ENCODE peak calls at places on chromosomes 12 and 14, in ten cellular contexts. M is MV-4-11; T is omental fat pad; J is HEK293T; E is mesothelial cell of epicardium; N is fibroblast of the aortic adventitia; I is stimulated activated naive CD4-positive, alpha-beta T cell; D is stimulated activated CD4-positive, alpha-beta T cell treated with anti-CD3 and anti-CD28 coated beads, Interleukin-1b, Interleukin-23, amount 100 ng/mL, for 24 hours; P is erythroblast; R is nephron progenitor cell. L is an unnamed sample.

GRCh38 chr14:104433401-104434213 is 146.0 kb upstream of the C14orf180 start:
- DNase-seq in M (no peak), T (peak), J (no peak), E (no peak), N (no peak), I (no peak), D (no peak), P (no peak), R (no peak), L (no peak)

GRCh38 chr12:90287585-90287984 is 578.9 kb upstream of the ATP2B1 start:
- DNase-seq in M (peak), T (no peak), J (no peak), E (no peak), N (no peak), I (no peak), D (no peak), P (no peak), R (no peak), L (no peak)

GRCh38 chr12:49538740-49539403 is at the start of gene KCNH3:
- DNase-seq in M (peak), T (no peak), J (peak), E (peak), N (peak), I (peak), D (peak), P (peak), R (peak), L (peak)

GRCh38 chr12:31687101-31687527 is 27.6 kb downstream of the ETFBKMT start:
- DNase-seq in M (peak), T (no peak), J (no peak), E (no peak), N (no peak), I (no peak), D (no peak), P (no peak), R (no peak), L (no peak)

GRCh38 chr14:64510825-64511679 is 6.5 kb downstream of the ZBTB1 start:
- DNase-seq in M (peak), T (peak), J (peak), E (peak), N (peak), I (peak), D (peak), P (peak), R (peak), L (peak)

GRCh38 chr14:67663633-67664032 is 10.8 kb downstream of the VTI1B start:
- DNase-seq in M (peak), T (no peak), J (no peak), E (no peak), N (no peak), I (no peak), D (no peak), P (no peak), R (no peak), L (no peak)

GRCh38 chr12:7113389-7113871 is 4.4 kb upstream of the C1RL start:
- DNase-seq in M (peak), T (no peak), J (peak), E (no peak), N (peak), I (peak), D (no peak), P (peak), R (peak), L (no peak)

GRCh38 chr12:103865151-103865730 is 24.2 kb upstream of the NT5DC3 start:
- DNase-seq in M (no peak), T (no peak), J (no peak), E (no peak), N (no peak), I (no peak), D (no peak), P (no peak), R (no peak), L (no peak)

GRCh38 chr12:111443586-111443985 is 37.9 kb downstream of the SH2B3 start:
- DNase-seq in M (peak), T (no peak), J (no peak), E (no peak), N (peak), I (no peak), D (no peak), P (no peak), R (no peak), L (no peak)

GRCh38 chr12:11981174-11981733 is 89.5 kb upstream of the BCL2L14 start:
- DNase-seq in M (peak), T (no peak), J (no peak), E (no peak), N (peak), I (peak), D (no peak), P (no peak), R (no peak), L (no peak)

GRCh38 chr12:42809226-42809625 is 219.7 kb upstream of the PRICKLE1 start:
- DNase-seq in M (no peak), T (no peak), J (no peak), E (no peak), N (peak), I (no peak), D (no peak), P (no peak), R (no peak), L (no peak)

GRCh38 chr14:36293824-36294223 is 26.6 kb downstream of the MBIP start:
- DNase-seq in M (peak), T (no peak), J (no peak), E (no peak), N (peak), I (no peak), D (no peak), P (no peak), R (no peak), L (no peak)

GRCh38 chr14:68789002-68789797 is 3.7 kb downstream of the ZFP36L1 start:
- DNase-seq in M (peak), T (no peak), J (peak), E (peak), N (peak), I (peak), D (no peak), P (peak), R (peak), L (peak)

GRCh38 chr14:87049886-87050820 is 942.8 kb downstream of the GALC start:
- DNase-seq in M (no peak), T (no peak), J (peak), E (peak), N (peak), I (no peak), D (no peak), P (peak), R (peak), L (no peak)

GRCh38 chr12:89655851-89656250 is 52.8 kb downstream of the ATP2B1 start:
- DNase-seq in M (no peak), T (no peak), J (no peak), E (no peak), N (peak), I (no peak), D (no peak), P (no peak), R (no peak), L (no peak)